ENCODE peak calls at places on chromosomes 6 and 20, in eight cellular contexts. B is ELR; N is neuronal stem cell; Y is hippocampal formation; M is CD8-positive, alpha-beta T cell; V is stimulated activated CD8-positive, alpha-beta memory T cell treated with anti-CD3 and anti-CD28 coated beads, Interleukin-12 subunit alpha, Interleukin-12 subunit beta, amount 100 ng/mL, for 4 hours; H is C1 segment of cervical spinal cord; C is nucleus accumbens. F is an unnamed sample.

GRCh38 chr20:53346266-53346665 is 247.4 kb downstream of the ZNF217 start:
- DNase-seq in B (no peak), N (no peak), Y (no peak), M (no peak), V (no peak), H (no peak), C (no peak), F (no peak)

GRCh38 chr6:155958550-155958949 is 502.9 kb upstream of the NOX3 start:
- DNase-seq in B (no peak), N (no peak), Y (no peak), M (no peak), V (no peak), H (no peak), C (no peak), F (no peak)

GRCh38 chr6:32194825-32195651 is 2.6 kb upstream of the GPSM3 start:
- DNase-seq in B (peak; percentile 74), N (no peak), Y (peak; percentile 35), M (peak; percentile 33), V (no peak), H (peak; percentile 69), C (no peak), F (peak; percentile 67)

GRCh38 chr6:52161689-52162438 is 24.3 kb upstream of the IL17A start:
- DNase-seq in B (no peak), N (no peak), Y (no peak), M (no peak), V (no peak), H (no peak), C (no peak), F (no peak)

GRCh38 chr6:39203804-39204495 is 25.3 kb downstream of the KCNK5 start:
- DNase-seq in B (no peak), N (no peak), Y (no peak), M (no peak), V (no peak), H (no peak), C (no peak), F (no peak)

GRCh38 chr20:43766395-43766794 is 39.6 kb upstream of the GTSF1L start:
- DNase-seq in B (no peak), N (no peak), Y (peak; percentile 55), M (no peak), V (no peak), H (peak; percentile 68), C (peak; percentile 48), F (no peak)

GRCh38 chr6:15358579-15359327 is 112.9 kb downstream of the JARID2 start:
- DNase-seq in B (no peak), N (no peak), Y (no peak), M (no peak), V (no peak), H (no peak), C (no peak), F (no peak)

GRCh38 chr6:39493717-39494116 is 171.2 kb upstream of the KCNK16 start:
- DNase-seq in B (no peak), N (no peak), Y (no peak), M (no peak), V (no peak), H (no peak), C (no peak), F (no peak)

GRCh38 chr20:62415354-62416111 is 8.4 kb upstream of the CABLES2 start:
- DNase-seq in B (no peak), N (no peak), Y (no peak), M (no peak), V (no peak), H (no peak), C (no peak), F (no peak)

GRCh38 chr6:159463440-159463839 is 229.6 kb downstream of the SOD2 start:
- DNase-seq in B (peak; percentile 38), N (no peak), Y (no peak), M (no peak), V (no peak), H (no peak), C (no peak), F (no peak)

GRCh38 chr6:30441171-30441570 is 48.1 kb upstream of the HLA-E start:
- DNase-seq in B (peak; percentile 10), N (no peak), Y (no peak), M (no peak), V (no peak), H (no peak), C (no peak), F (no peak)

GRCh38 chr20:1845701-1846100 is 49.5 kb upstream of the SIRPA start:
- DNase-seq in B (no peak), N (no peak), Y (no peak), M (no peak), V (no peak), H (no peak), C (no peak), F (no peak)

GRCh38 chr6:108029226-108029921 is 45.2 kb downstream of the OSTM1 start:
- DNase-seq in B (no peak), N (no peak), Y (no peak), M (no peak), V (no peak), H (no peak), C (no peak), F (no peak)

GRCh38 chr6:150252714-150253444 is 110.0 kb downstream of the PPP1R14C start:
- DNase-seq in B (peak; percentile 22), N (no peak), Y (no peak), M (no peak), V (no peak), H (no peak), C (no peak), F (no peak)

GRCh38 chr20:52785678-52786077 is 186.5 kb upstream of the TSHZ2 start:
- DNase-seq in B (no peak), N (no peak), Y (no peak), M (no peak), V (no peak), H (no peak), C (no peak), F (no peak)

GRCh38 chr6:151100326-151100725 is 139.4 kb upstream of the AKAP12 start:
- DNase-seq in B (no peak), N (no peak), Y (no peak), M (no peak), V (no peak), H (no peak), C (no peak), F (no peak)

GRCh38 chr6:85641522-85641915 is 1.2 kb downstream of the SYNCRIP start:
- DNase-seq in B (peak; percentile 70), N (no peak), Y (no peak), M (no peak), V (no peak), H (no peak), C (no peak), F (no peak)

GRCh38 chr20:34703061-34703572 is 1.0 kb upstream of the TP53INP2 start:
- DNase-seq in B (no peak), N (no peak), Y (no peak), M (no peak), V (no peak), H (no peak), C (no peak), F (no peak)

GRCh38 chr6:14288910-14289309 is 171.3 kb downstream of the CD83 start:
- DNase-seq in B (peak; percentile 43), N (no peak), Y (no peak), M (no peak), V (no peak), H (no peak), C (no peak), F (no peak)

GRCh38 chr6:84119277-84119676 is 85.7 kb downstream of the MRAP2 start:
- DNase-seq in B (peak; percentile 19), N (no peak), Y (no peak), M (no peak), V (no peak), H (no peak), C (no peak), F (no peak)

GRCh38 chr6:148436466-148436865 is 93.8 kb downstream of the SASH1 start:
- DNase-seq in B (no peak), N (no peak), Y (no peak), M (no peak), V (no peak), H (no peak), C (no peak), F (no peak)

GRCh38 chr6:41150671-41151070 is 3.5 kb downstream of the TREML1 start:
- DNase-seq in B (no peak), N (no peak), Y (no peak), M (no peak), V (no peak), H (no peak), C (no peak), F (no peak)

GRCh38 chr6:31898200-31899011 is 908 bp upstream of the EHMT2 start:
- DNase-seq in B (peak; percentile 71), N (peak; percentile 23), Y (no peak), M (peak; percentile 21), V (no peak), H (no peak), C (no peak), F (peak; percentile 61)

F was measured in CD4-positive, alpha-beta memory T cell.